ENCODE peak calls at places on chromosomes 7 and 10, in nine cellular contexts. M, X, I, B, V, K, A, L and W are unnamed samples.

GRCh38 chr10:113126506-113127192 is 176.6 kb downstream of the TCF7L2 start:
- DNase-seq in I (peak; percentile 83), B (peak; percentile 71), V (peak; percentile 75), L (peak; percentile 84), M (peak; percentile 74), K (peak; percentile 82), A (peak; percentile 43), X (peak; percentile 56), W (peak; percentile 38)

GRCh38 chr7:44087914-44088838 is 5.8 kb upstream of the POLM start:
- DNase-seq in M (peak; percentile 71), B (peak; percentile 97), I (no peak), A (peak; percentile 48), K (peak; percentile 41), X (no peak), L (no peak), V (peak; percentile 89), W (no peak)

GRCh38 chr7:78510580-78511188 is 712.1 kb downstream of the PHTF2 start:
- DNase-seq in M (no peak), V (peak; percentile 41), X (peak; percentile 27), K (peak; percentile 61), A (peak; percentile 27), L (peak; percentile 62), B (peak; percentile 63), I (peak; percentile 62), W (peak; percentile 13)

GRCh38 chr10:92822060-92822634 is 26.2 kb upstream of the EXOC6 start:
- DNase-seq in M (no peak), A (peak; percentile 76), L (no peak), I (no peak), K (peak; percentile 78), V (peak; percentile 90), B (peak; percentile 96), X (no peak), W (no peak)

GRCh38 chr10:5662708-5663579 is 3.5 kb downstream of the ASB13 start:
- DNase-seq in X (no peak), V (no peak), I (no peak), B (no peak), L (no peak), M (no peak), A (no peak), K (no peak), W (no peak)

GRCh38 chr10:78028438-78029293 is 649 bp downstream of the POLR3A start:
- DNase-seq in K (peak; percentile 32), M (no peak), V (peak; percentile 66), L (peak; percentile 74), I (peak; percentile 25), X (no peak), B (peak; percentile 60), A (peak; percentile 29), W (no peak)

GRCh38 chr10:74683621-74684114 is 142.7 kb upstream of the KAT6B start:
- DNase-seq in V (no peak), A (no peak), M (no peak), X (peak; percentile 11), I (no peak), K (no peak), L (peak; percentile 2), B (peak; percentile 9), W (no peak)

GRCh38 chr7:135248546-135248945 is 14.9 kb downstream of the STRA8 start:
- DNase-seq in A (no peak), K (no peak), V (no peak), M (no peak), L (no peak), I (no peak), X (no peak), B (no peak), W (no peak)

GRCh38 chr7:1065263-1066260 is 21.2 kb downstream of the GPR146 start:
- DNase-seq in I (peak; percentile 90), L (peak; percentile 91), M (peak; percentile 80), V (peak; percentile 53), K (peak; percentile 75), A (peak; percentile 68), X (peak; percentile 78), B (peak; percentile 71), W (peak; percentile 80)

GRCh38 chr10:61635946-61636345 is 26.8 kb upstream of the CABCOCO1 start:
- DNase-seq in L (no peak), K (peak; percentile 69), V (peak; percentile 85), I (no peak), X (no peak), A (no peak), B (peak; percentile 77), M (no peak), W (no peak)

GRCh38 chr7:114033475-114033874 is 114.7 kb upstream of the PPP1R3A start:
- DNase-seq in L (no peak), I (no peak), K (no peak), A (no peak), X (no peak), V (no peak), B (no peak), M (no peak), W (no peak)

GRCh38 chr10:128530301-128530700 is 404.1 kb upstream of the MKI67 start:
- DNase-seq in K (no peak), V (no peak), L (no peak), I (peak; percentile 18), X (no peak), A (no peak), M (no peak), B (no peak), W (no peak)

GRCh38 chr7:1638113-1638726 is 31.9 kb upstream of the ELFN1 start:
- DNase-seq in X (no peak), B (peak; percentile 13), K (no peak), I (no peak), V (no peak), L (peak; percentile 78), M (peak; percentile 14), A (no peak), W (no peak)

GRCh38 chr7:8161398-8161828 is 100.6 kb downstream of the ICA1 start:
- DNase-seq in A (no peak), X (no peak), I (no peak), M (no peak), V (no peak), K (no peak), L (no peak), B (no peak), W (no peak)

DNA sequence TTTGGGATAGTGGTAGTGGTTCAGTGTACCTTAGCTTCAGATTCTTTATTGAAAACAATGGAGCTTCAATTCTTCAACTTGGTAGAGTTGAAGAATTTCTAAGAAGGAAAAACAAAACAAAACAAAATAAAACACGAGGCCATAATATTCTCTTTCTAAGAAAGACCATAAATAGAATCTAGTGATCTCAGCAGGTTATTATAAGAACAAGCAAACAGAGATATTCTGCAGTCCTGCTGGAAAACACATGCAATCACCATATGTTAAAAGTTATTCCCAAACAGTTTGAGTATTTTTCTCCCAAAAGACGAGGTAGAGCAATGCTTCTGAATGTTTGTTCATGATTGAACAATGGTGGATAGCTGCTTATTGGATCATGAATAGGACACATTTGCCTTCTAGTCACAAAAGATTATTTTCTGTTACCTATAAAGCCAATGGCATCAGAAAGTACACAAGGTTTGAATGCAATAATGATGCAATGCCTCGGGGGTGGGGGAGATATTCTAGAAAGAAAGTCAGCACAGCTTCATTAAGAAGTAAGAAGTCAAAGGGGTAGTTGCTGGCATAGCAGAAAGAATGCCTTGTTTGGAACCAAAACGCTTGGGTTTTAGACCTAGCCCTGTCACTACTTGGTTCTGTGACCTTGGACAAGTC is 59.3 kb downstream of the CREB3L2 start:
- DNase-seq in B (peak; percentile 30), M (no peak), L (no peak), X (no peak), A (no peak), K (no peak), V (no peak), I (no peak), W (no peak)
- TF ChIP-seq CTCF in B (no peak), M (no peak), L (no peak), X (no peak), A (no peak), K (no peak), V (no peak), I (no peak), W (no peak)

GRCh38 chr10:66362522-66362921 is 563.3 kb upstream of the LRRTM3 start:
- DNase-seq in A (no peak), M (no peak), L (no peak), V (no peak), X (no peak), B (no peak), I (no peak), K (no peak), W (no peak)
- TF ChIP-seq CTCF in A (no peak), M (no peak), L (no peak), V (no peak), X (no peak), B (no peak), I (no peak), K (no peak), W (no peak)

GRCh38 chr10:21501731-21502370 is 23.6 kb downstream of the SKIDA1 start:
- DNase-seq in M (no peak), A (no peak), V (no peak), I (no peak), K (peak; percentile 8), X (no peak), L (no peak), B (no peak), W (no peak)
- TF ChIP-seq CTCF in M (no peak), A (peak; percentile 12), V (no peak), I (no peak), K (no peak), X (no peak), L (no peak), B (no peak), W (no peak)

GRCh38 chr10:88733215-88733614 is 26.6 kb upstream of the LIPN start:
- DNase-seq in I (no peak), M (no peak), A (no peak), B (no peak), V (no peak), L (no peak), K (no peak), X (no peak), W (no peak)

GRCh38 chr10:88725798-88726197 is 19.7 kb downstream of the LIPK start:
- DNase-seq in L (no peak), K (no peak), A (no peak), V (no peak), I (no peak), B (no peak), X (no peak), M (no peak), W (no peak)

GRCh38 chr10:88731296-88731695 is 25.2 kb downstream of the LIPK start:
- DNase-seq in V (no peak), L (peak; percentile 22), M (peak; percentile 52), I (no peak), A (no peak), K (peak; percentile 42), B (peak; percentile 26), X (no peak), W (no peak)

GRCh38 chr10:88730864-88731263 is 24.8 kb downstream of the LIPK start:
- DNase-seq in M (no peak), V (no peak), A (no peak), I (no peak), K (no peak), X (no peak), L (no peak), B (no peak), W (no peak)

DNA sequence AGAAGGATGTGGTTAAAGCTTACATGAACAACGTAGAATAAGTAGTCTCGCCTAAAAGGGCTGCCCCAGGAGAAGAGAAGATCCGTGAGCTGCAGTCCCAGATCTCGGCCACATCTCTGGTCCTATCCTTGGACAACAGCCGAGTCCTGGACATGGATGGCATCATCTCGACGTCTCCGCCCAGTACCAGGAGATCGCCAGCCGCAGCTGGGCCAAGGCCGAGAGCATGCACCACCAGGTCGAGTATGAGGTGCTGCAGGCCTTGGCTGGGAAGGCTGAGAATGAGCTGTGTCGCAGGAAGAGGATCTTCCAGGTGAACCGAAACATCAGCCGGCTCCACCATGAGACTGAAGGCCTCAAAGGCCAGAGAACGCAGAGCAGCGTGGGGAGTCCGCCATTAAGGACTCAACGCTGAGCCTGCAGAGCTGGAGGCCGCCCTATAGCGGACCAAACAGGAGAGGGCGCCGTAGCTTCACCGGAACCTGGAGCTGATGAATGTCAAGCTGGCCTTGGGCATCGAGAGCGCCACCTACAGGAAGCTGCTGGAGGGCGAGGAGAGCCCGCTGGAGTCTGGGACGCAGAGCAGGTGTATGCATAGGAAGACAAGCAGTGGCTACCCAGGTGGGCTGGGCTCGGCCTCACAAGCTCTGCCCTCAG is 22.2 kb downstream of the LIPK start:
- DNase-seq in I (peak; percentile 78), B (no peak), K (peak; percentile 22), X (no peak), L (no peak), V (no peak), M (peak; percentile 50), A (no peak), W (no peak)
- TF ChIP-seq CTCF in I (peak; percentile 80), B (peak; percentile 13), K (peak; percentile 28), X (no peak), L (peak; percentile 28), V (peak; percentile 24), M (no peak), A (peak; percentile 60), W (peak; percentile 46)